ENCODE peak calls at places on chromosomes 3 and 15, in ten cellular contexts. One of them, this sample, is unnamed.

GRCh38 chr3:112979244-112979832 is 4.4 kb upstream of the CD200R1 start:
- DNase-seq in suprapubic skin: no peak
- DNase-seq in breast epithelium: no peak
- DNase-seq in HCT116: peak; percentile 13
- DNase-seq in sigmoid colon: no peak
- DNase-seq in Panc1: no peak
- DNase-seq in SK-N-MC: no peak
- DNase-seq in esophagus muscularis mucosa: no peak
- DNase-seq in endothelial cell of umbilical vein: peak; percentile 48
- DNase-seq in stomach: no peak
- DNase-seq in this sample: no peak

GRCh38 chr3:194487289-194488006 is 646 bp upstream of the ATP13A3 start:
- DNase-seq in suprapubic skin: peak; percentile 81
- DNase-seq in breast epithelium: no peak
- DNase-seq in HCT116: no peak
- DNase-seq in sigmoid colon: peak; percentile 74
- DNase-seq in Panc1: no peak
- DNase-seq in SK-N-MC: no peak
- DNase-seq in esophagus muscularis mucosa: peak; percentile 90
- DNase-seq in endothelial cell of umbilical vein: no peak
- DNase-seq in stomach: peak; percentile 48
- DNase-seq in this sample: peak; percentile 90

GRCh38 chr3:48709051-48709461 is 8.0 kb downstream of the IP6K2 start:
- DNase-seq in suprapubic skin: no peak
- DNase-seq in breast epithelium: no peak
- DNase-seq in HCT116: no peak
- DNase-seq in sigmoid colon: no peak
- DNase-seq in Panc1: no peak
- DNase-seq in SK-N-MC: no peak
- DNase-seq in esophagus muscularis mucosa: no peak
- DNase-seq in endothelial cell of umbilical vein: no peak
- DNase-seq in stomach: no peak
- DNase-seq in this sample: no peak

GRCh38 chr3:77189258-77189657 is 149.4 kb downstream of the ROBO2 start:
- DNase-seq in suprapubic skin: no peak
- DNase-seq in breast epithelium: no peak
- DNase-seq in HCT116: no peak
- DNase-seq in sigmoid colon: no peak
- DNase-seq in Panc1: no peak
- DNase-seq in SK-N-MC: no peak
- DNase-seq in esophagus muscularis mucosa: no peak
- DNase-seq in endothelial cell of umbilical vein: no peak
- DNase-seq in stomach: no peak
- DNase-seq in this sample: no peak

GRCh38 chr3:187999821-188000220 is 154.1 kb upstream of the LPP start:
- DNase-seq in suprapubic skin: no peak
- DNase-seq in breast epithelium: no peak
- DNase-seq in HCT116: no peak
- DNase-seq in sigmoid colon: no peak
- DNase-seq in Panc1: no peak
- DNase-seq in SK-N-MC: no peak
- DNase-seq in esophagus muscularis mucosa: no peak
- DNase-seq in endothelial cell of umbilical vein: no peak
- DNase-seq in stomach: no peak
- DNase-seq in this sample: no peak

GRCh38 chr3:126082334-126083137 is 1.4 kb downstream of the SLC41A3 start:
- DNase-seq in suprapubic skin: no peak
- DNase-seq in breast epithelium: no peak
- DNase-seq in HCT116: no peak
- DNase-seq in sigmoid colon: no peak
- DNase-seq in Panc1: no peak
- DNase-seq in SK-N-MC: no peak
- DNase-seq in esophagus muscularis mucosa: peak; percentile 68
- DNase-seq in endothelial cell of umbilical vein: no peak
- DNase-seq in stomach: no peak
- DNase-seq in this sample: no peak

GRCh38 chr3:8964436-8965370 is 1.4 kb upstream of the RAD18 start:
- DNase-seq in suprapubic skin: no peak
- DNase-seq in breast epithelium: no peak
- DNase-seq in HCT116: peak; percentile 75
- DNase-seq in sigmoid colon: no peak
- DNase-seq in Panc1: no peak
- DNase-seq in SK-N-MC: no peak
- DNase-seq in esophagus muscularis mucosa: peak; percentile 26
- DNase-seq in endothelial cell of umbilical vein: peak; percentile 51
- DNase-seq in stomach: peak; percentile 47
- DNase-seq in this sample: no peak

GRCh38 chr15:90790561-90790960 is 73.4 kb downstream of the BLM start:
- DNase-seq in suprapubic skin: no peak
- DNase-seq in breast epithelium: no peak
- DNase-seq in HCT116: no peak
- DNase-seq in sigmoid colon: no peak
- DNase-seq in Panc1: no peak
- DNase-seq in SK-N-MC: no peak
- DNase-seq in esophagus muscularis mucosa: no peak
- DNase-seq in endothelial cell of umbilical vein: no peak
- DNase-seq in stomach: no peak
- DNase-seq in this sample: no peak

GRCh38 chr3:16242177-16242576 is 22.6 kb downstream of the DPH3 start:
- DNase-seq in suprapubic skin: no peak
- DNase-seq in breast epithelium: no peak
- DNase-seq in HCT116: no peak
- DNase-seq in sigmoid colon: no peak
- DNase-seq in Panc1: no peak
- DNase-seq in SK-N-MC: no peak
- DNase-seq in esophagus muscularis mucosa: no peak
- DNase-seq in endothelial cell of umbilical vein: no peak
- DNase-seq in stomach: no peak
- DNase-seq in this sample: peak; percentile 17

GRCh38 chr3:16240229-16241023 is 24.3 kb downstream of the DPH3 start:
- DNase-seq in suprapubic skin: no peak
- DNase-seq in breast epithelium: no peak
- DNase-seq in HCT116: no peak
- DNase-seq in sigmoid colon: no peak
- DNase-seq in Panc1: peak; percentile 24
- DNase-seq in SK-N-MC: no peak
- DNase-seq in esophagus muscularis mucosa: no peak
- DNase-seq in endothelial cell of umbilical vein: no peak
- DNase-seq in stomach: no peak
- DNase-seq in this sample: no peak

GRCh38 chr3:16245613-16246012 is 19.1 kb downstream of the DPH3 start:
- DNase-seq in suprapubic skin: no peak
- DNase-seq in breast epithelium: no peak
- DNase-seq in HCT116: no peak
- DNase-seq in sigmoid colon: no peak
- DNase-seq in Panc1: no peak
- DNase-seq in SK-N-MC: no peak
- DNase-seq in esophagus muscularis mucosa: no peak
- DNase-seq in endothelial cell of umbilical vein: no peak
- DNase-seq in stomach: no peak
- DNase-seq in this sample: peak; percentile 20

GRCh38 chr3:16241225-16241624 is 23.5 kb downstream of the DPH3 start:
- DNase-seq in suprapubic skin: no peak
- DNase-seq in breast epithelium: no peak
- DNase-seq in HCT116: no peak
- DNase-seq in sigmoid colon: no peak
- DNase-seq in Panc1: no peak
- DNase-seq in SK-N-MC: no peak
- DNase-seq in esophagus muscularis mucosa: no peak
- DNase-seq in endothelial cell of umbilical vein: no peak
- DNase-seq in stomach: no peak
- DNase-seq in this sample: no peak

DNA sequence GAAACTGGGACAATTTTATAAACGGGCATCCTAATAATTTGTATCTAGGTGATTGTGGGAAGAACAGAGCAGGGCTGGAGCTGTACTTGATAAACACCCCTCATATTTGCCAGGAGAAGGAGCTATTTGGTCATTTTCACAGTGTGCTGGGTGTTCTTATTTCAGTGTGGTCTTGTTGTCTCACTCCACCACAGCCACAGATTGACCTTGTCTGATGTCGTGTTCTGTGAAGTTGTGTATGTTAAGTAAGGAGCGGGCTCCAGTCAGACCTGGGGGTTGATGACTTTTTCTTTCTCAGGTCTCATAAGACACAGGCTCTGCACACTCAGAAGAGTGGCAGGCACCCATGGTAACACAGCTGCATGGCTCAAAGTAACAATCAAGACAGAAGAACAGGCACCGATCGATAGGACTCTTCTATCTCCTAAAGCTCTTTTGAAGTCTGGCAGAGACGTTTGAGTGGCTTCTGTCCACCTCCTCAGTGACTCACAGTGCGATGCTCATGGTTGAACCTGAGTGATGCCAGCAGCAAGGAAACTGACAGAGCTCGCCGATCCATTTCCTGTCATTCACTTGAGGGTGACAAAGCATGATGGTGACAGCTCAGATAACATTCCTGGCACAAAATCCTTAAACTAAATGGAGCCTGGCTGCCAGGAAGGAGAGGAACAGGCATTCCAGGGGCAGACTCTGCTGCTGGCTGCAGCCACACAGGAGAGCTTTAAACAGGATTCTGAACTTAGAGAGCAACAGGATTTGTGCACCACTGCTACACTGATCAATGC is 20.8 kb downstream of the DPH3 start:
- DNase-seq in suprapubic skin: no peak
- DNase-seq in breast epithelium: no peak
- DNase-seq in HCT116: no peak
- DNase-seq in sigmoid colon: no peak
- DNase-seq in Panc1: no peak
- DNase-seq in SK-N-MC: no peak
- DNase-seq in esophagus muscularis mucosa: no peak
- DNase-seq in endothelial cell of umbilical vein: peak; percentile 9
- DNase-seq in stomach: no peak
- DNase-seq in this sample: no peak
- H3K4me3 ChIP-seq in suprapubic skin: no peak overlapping the region
- H3K4me3 ChIP-seq in breast epithelium: no peak overlapping the region
- H3K4me3 ChIP-seq in HCT116: no peak overlapping the region
- H3K4me3 ChIP-seq in sigmoid colon: no peak overlapping the region
- H3K4me3 ChIP-seq in Panc1: no peak overlapping the region
- H3K4me3 ChIP-seq in SK-N-MC: no peak overlapping the region
- H3K4me3 ChIP-seq in esophagus muscularis mucosa: no peak overlapping the region
- H3K4me3 ChIP-seq in endothelial cell of umbilical vein: no peak overlapping the region
- H3K4me3 ChIP-seq in stomach: no peak overlapping the region
- H3K4me3 ChIP-seq in this sample: no peak overlapping the region

DNA sequence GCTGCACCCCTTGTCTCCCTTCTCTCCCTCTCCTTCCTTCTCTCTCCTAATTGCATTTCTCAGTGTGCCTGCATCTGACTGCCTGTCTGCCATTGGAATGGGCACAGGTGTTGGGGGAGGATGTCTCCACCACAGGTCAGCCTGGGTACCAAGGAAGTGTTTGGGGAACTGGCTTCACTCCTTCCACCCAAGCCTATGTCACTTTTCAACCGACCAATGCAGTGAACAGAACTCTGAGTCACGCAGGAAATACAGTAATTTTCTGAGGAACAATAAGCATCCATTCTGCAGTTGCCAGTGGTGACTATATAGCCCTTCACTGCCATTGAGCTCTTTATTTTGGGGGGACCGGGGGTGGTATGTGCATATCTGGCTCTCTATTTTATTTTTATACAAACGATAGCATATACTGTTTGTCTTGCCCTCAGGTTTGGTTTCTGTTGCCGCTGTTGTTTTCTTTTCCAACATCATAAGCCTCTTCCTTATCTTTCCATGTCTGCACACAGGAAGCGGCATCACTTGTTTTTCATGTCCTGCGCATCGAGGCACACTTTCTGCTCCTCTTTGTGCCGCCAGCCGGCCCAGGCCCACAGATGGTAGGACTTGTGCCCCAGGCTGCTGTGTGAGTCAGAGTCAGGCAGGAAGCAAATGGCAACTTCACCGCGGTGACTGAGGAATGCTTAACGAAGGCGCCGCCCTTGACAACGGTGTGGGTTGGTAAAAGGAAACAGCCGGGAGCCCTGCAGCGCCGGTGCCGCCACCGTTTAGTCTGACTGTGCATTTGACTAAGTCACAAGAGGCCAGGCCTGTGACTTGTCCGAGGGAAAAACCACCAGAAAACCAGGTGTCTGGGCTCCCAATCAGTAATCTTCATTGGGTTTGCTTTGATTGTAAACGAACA is 21.1 kb upstream of the CDCP1 start:
- DNase-seq in suprapubic skin: peak; percentile 92
- DNase-seq in breast epithelium: peak; percentile 96
- DNase-seq in HCT116: peak; percentile 98
- DNase-seq in sigmoid colon: peak; percentile 80
- DNase-seq in Panc1: peak; percentile 81
- DNase-seq in SK-N-MC: no peak
- DNase-seq in esophagus muscularis mucosa: peak; percentile 95
- DNase-seq in endothelial cell of umbilical vein: peak; percentile 93
- DNase-seq in stomach: peak; percentile 92
- DNase-seq in this sample: peak; percentile 89
- TF ChIP-seq POLR2AphosphoS5 in suprapubic skin: peak; percentile 91
- TF ChIP-seq POLR2AphosphoS5 in breast epithelium: peak; percentile 38
- TF ChIP-seq POLR2AphosphoS5 in HCT116: peak; percentile 63
- TF ChIP-seq POLR2AphosphoS5 in sigmoid colon: peak; percentile 39
- TF ChIP-seq POLR2AphosphoS5 in Panc1: no peak
- TF ChIP-seq POLR2AphosphoS5 in SK-N-MC: peak; percentile 45
- TF ChIP-seq POLR2AphosphoS5 in esophagus muscularis mucosa: peak; percentile 71
- TF ChIP-seq POLR2AphosphoS5 in endothelial cell of umbilical vein: peak; percentile 60
- TF ChIP-seq POLR2AphosphoS5 in stomach: peak; percentile 32
- TF ChIP-seq POLR2AphosphoS5 in this sample: peak; percentile 15

GRCh38 chr15:70475439-70475781 is 287.9 kb downstream of the UACA start:
- DNase-seq in suprapubic skin: no peak
- DNase-seq in breast epithelium: no peak
- DNase-seq in HCT116: no peak
- DNase-seq in sigmoid colon: no peak
- DNase-seq in Panc1: no peak
- DNase-seq in SK-N-MC: no peak
- DNase-seq in esophagus muscularis mucosa: no peak
- DNase-seq in endothelial cell of umbilical vein: no peak
- DNase-seq in stomach: no peak
- DNase-seq in this sample: no peak
- H3K4me3 ChIP-seq in suprapubic skin: peak overlapping the region; percentile 42
- H3K4me3 ChIP-seq in breast epithelium: peak overlapping the region; percentile 59
- H3K4me3 ChIP-seq in HCT116: peak overlapping the region; percentile 48
- H3K4me3 ChIP-seq in sigmoid colon: no peak overlapping the region
- H3K4me3 ChIP-seq in Panc1: peak overlapping the region; percentile 15
- H3K4me3 ChIP-seq in SK-N-MC: no peak overlapping the region
- H3K4me3 ChIP-seq in esophagus muscularis mucosa: peak overlapping the region; percentile 44
- H3K4me3 ChIP-seq in endothelial cell of umbilical vein: no peak overlapping the region
- H3K4me3 ChIP-seq in stomach: peak overlapping the region; percentile 18
- H3K4me3 ChIP-seq in this sample: no peak overlapping the region

GRCh38 chr3:57952208-57952631 is 56.0 kb upstream of the FLNB start:
- DNase-seq in suprapubic skin: no peak
- DNase-seq in breast epithelium: no peak
- DNase-seq in HCT116: peak; percentile 36
- DNase-seq in sigmoid colon: peak; percentile 95
- DNase-seq in Panc1: no peak
- DNase-seq in SK-N-MC: no peak
- DNase-seq in esophagus muscularis mucosa: no peak
- DNase-seq in endothelial cell of umbilical vein: peak; percentile 84
- DNase-seq in stomach: no peak
- DNase-seq in this sample: peak; percentile 64

GRCh38 chr3:57949779-57950618 is 58.2 kb upstream of the FLNB start:
- DNase-seq in suprapubic skin: no peak
- DNase-seq in breast epithelium: no peak
- DNase-seq in HCT116: peak; percentile 22
- DNase-seq in sigmoid colon: peak; percentile 70
- DNase-seq in Panc1: no peak
- DNase-seq in SK-N-MC: no peak
- DNase-seq in esophagus muscularis mucosa: no peak
- DNase-seq in endothelial cell of umbilical vein: peak; percentile 67
- DNase-seq in stomach: peak; percentile 54
- DNase-seq in this sample: peak; percentile 45

GRCh38 chr3:57952651-57953050 is 55.6 kb upstream of the FLNB start:
- DNase-seq in suprapubic skin: no peak
- DNase-seq in breast epithelium: no peak
- DNase-seq in HCT116: no peak
- DNase-seq in sigmoid colon: no peak
- DNase-seq in Panc1: no peak
- DNase-seq in SK-N-MC: no peak
- DNase-seq in esophagus muscularis mucosa: no peak
- DNase-seq in endothelial cell of umbilical vein: no peak
- DNase-seq in stomach: no peak
- DNase-seq in this sample: no peak

GRCh38 chr3:57949344-57949743 is 58.9 kb upstream of the FLNB start:
- DNase-seq in suprapubic skin: no peak
- DNase-seq in breast epithelium: no peak
- DNase-seq in HCT116: no peak
- DNase-seq in sigmoid colon: peak; percentile 40
- DNase-seq in Panc1: no peak
- DNase-seq in SK-N-MC: no peak
- DNase-seq in esophagus muscularis mucosa: no peak
- DNase-seq in endothelial cell of umbilical vein: no peak
- DNase-seq in stomach: no peak
- DNase-seq in this sample: peak; percentile 59

DNA sequence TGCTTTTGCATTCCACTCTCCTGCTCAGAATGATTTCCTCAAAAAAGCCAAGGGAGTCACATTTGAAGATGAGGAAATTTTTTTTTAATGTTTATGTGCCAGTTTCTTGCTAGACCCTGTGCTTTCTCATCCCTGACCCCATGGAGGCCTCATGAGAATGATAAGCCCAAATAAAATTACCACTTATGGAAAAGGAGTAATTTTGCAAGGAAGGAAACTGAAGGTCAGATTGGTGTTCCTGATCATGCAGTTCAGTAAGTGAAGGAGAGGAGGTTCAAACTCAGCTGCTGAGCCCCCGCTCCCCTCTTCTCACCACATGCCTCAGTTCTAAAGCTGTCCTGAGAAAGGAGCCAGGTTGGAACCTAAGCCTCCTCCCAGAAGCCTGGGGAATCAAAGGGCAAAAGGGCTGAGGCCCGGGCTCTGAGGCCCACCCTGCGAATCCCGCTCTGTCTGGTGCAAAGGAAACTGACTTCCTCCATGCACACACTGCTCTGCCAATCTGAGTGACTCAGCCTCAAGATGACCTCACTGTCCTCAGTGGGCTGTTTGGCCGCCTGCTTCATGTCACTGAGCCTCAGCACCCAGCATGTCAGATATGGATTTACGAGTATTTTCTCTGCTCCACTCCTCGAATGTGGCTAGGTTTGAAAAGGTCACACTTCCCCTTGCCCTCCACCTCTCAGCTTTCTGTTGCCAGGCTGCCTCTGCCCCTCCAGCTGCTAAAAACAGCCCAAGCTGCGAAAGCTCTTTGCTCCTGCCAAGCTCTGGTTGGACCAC is 56.9 kb upstream of the FLNB start:
- DNase-seq in suprapubic skin: peak; percentile 65
- DNase-seq in breast epithelium: peak; percentile 54
- DNase-seq in HCT116: peak; percentile 33
- DNase-seq in sigmoid colon: peak; percentile 93
- DNase-seq in Panc1: no peak
- DNase-seq in SK-N-MC: no peak
- DNase-seq in esophagus muscularis mucosa: no peak
- DNase-seq in endothelial cell of umbilical vein: peak; percentile 95
- DNase-seq in stomach: peak; percentile 48
- DNase-seq in this sample: peak; percentile 78
- TF ChIP-seq POLR2AphosphoS5 in suprapubic skin: no peak
- TF ChIP-seq POLR2AphosphoS5 in breast epithelium: no peak
- TF ChIP-seq POLR2AphosphoS5 in HCT116: no peak
- TF ChIP-seq POLR2AphosphoS5 in sigmoid colon: peak; percentile 95
- TF ChIP-seq POLR2AphosphoS5 in Panc1: no peak
- TF ChIP-seq POLR2AphosphoS5 in SK-N-MC: no peak
- TF ChIP-seq POLR2AphosphoS5 in esophagus muscularis mucosa: peak; percentile 89
- TF ChIP-seq POLR2AphosphoS5 in endothelial cell of umbilical vein: peak; percentile 94
- TF ChIP-seq POLR2AphosphoS5 in stomach: peak; percentile 81
- TF ChIP-seq POLR2AphosphoS5 in this sample: no peak